ENCODE peak calls at places on chromosomes 7 and 10, in five cellular contexts. One of them, this sample, is unnamed.

GRCh38 chr10:101782811-101783735 is at the start of gene NPM3:
- DNase-seq in GM23248: peak
- DNase-seq in sigmoid colon: peak
- DNase-seq in right lobe of liver: peak
- DNase-seq in CD8-positive, alpha-beta T cell: peak
- DNase-seq in this sample: peak

GRCh38 chr7:105613611-105614330 is 32.5 kb upstream of the EFCAB10 start:
- DNase-seq in GM23248: no peak
- DNase-seq in sigmoid colon: peak
- DNase-seq in right lobe of liver: no peak
- DNase-seq in CD8-positive, alpha-beta T cell: no peak
- DNase-seq in this sample: no peak

GRCh38 chr7:128266891-128267839 is 26.1 kb downstream of the LEP start:
- DNase-seq in GM23248: peak
- DNase-seq in sigmoid colon: peak
- DNase-seq in right lobe of liver: peak
- DNase-seq in CD8-positive, alpha-beta T cell: no peak
- DNase-seq in this sample: peak

GRCh38 chr7:156308976-156309620 is 331.5 kb upstream of the RNF32 start:
- DNase-seq in GM23248: no peak
- DNase-seq in sigmoid colon: no peak
- DNase-seq in right lobe of liver: no peak
- DNase-seq in CD8-positive, alpha-beta T cell: no peak
- DNase-seq in this sample: peak

GRCh38 chr7:27866828-27867227 is 126.9 kb downstream of the TAX1BP1 start:
- DNase-seq in GM23248: no peak
- DNase-seq in sigmoid colon: no peak
- DNase-seq in right lobe of liver: no peak
- DNase-seq in CD8-positive, alpha-beta T cell: no peak
- DNase-seq in this sample: no peak

GRCh38 chr7:46990761-46991160 is 591.1 kb downstream of the TNS3 start:
- DNase-seq in GM23248: peak
- DNase-seq in sigmoid colon: no peak
- DNase-seq in right lobe of liver: no peak
- DNase-seq in CD8-positive, alpha-beta T cell: no peak
- DNase-seq in this sample: no peak

GRCh38 chr7:114450431-114450830 is 35.8 kb downstream of the FOXP2 start:
- DNase-seq in GM23248: no peak
- DNase-seq in sigmoid colon: no peak
- DNase-seq in right lobe of liver: no peak
- DNase-seq in CD8-positive, alpha-beta T cell: no peak
- DNase-seq in this sample: no peak

GRCh38 chr10:118332948-118333710 is 9.0 kb downstream of the FAM204A start:
- DNase-seq in GM23248: no peak
- DNase-seq in sigmoid colon: no peak
- DNase-seq in right lobe of liver: no peak
- DNase-seq in CD8-positive, alpha-beta T cell: no peak
- DNase-seq in this sample: no peak

GRCh38 chr7:134737561-134738353 is 41.7 kb upstream of the CALD1 start:
- DNase-seq in GM23248: peak
- DNase-seq in sigmoid colon: peak
- DNase-seq in right lobe of liver: no peak
- DNase-seq in CD8-positive, alpha-beta T cell: no peak
- DNase-seq in this sample: no peak

GRCh38 chr7:48154792-48155413 is 16.4 kb upstream of the ABCA13 start:
- DNase-seq in GM23248: peak
- DNase-seq in sigmoid colon: no peak
- DNase-seq in right lobe of liver: peak
- DNase-seq in CD8-positive, alpha-beta T cell: no peak
- DNase-seq in this sample: no peak

GRCh38 chr10:80274396-80275134 is 14.9 kb downstream of the MAT1A start:
- DNase-seq in GM23248: no peak
- DNase-seq in sigmoid colon: no peak
- DNase-seq in right lobe of liver: peak
- DNase-seq in CD8-positive, alpha-beta T cell: no peak
- DNase-seq in this sample: no peak

GRCh38 chr10:116331815-116332214 is 7.6 kb downstream of the CCDC172 start:
- DNase-seq in GM23248: no peak
- DNase-seq in sigmoid colon: no peak
- DNase-seq in right lobe of liver: no peak
- DNase-seq in CD8-positive, alpha-beta T cell: no peak
- DNase-seq in this sample: no peak

GRCh38 chr7:140924019-140924820 is 509 bp downstream of the BRAF start:
- DNase-seq in GM23248: peak
- DNase-seq in sigmoid colon: peak
- DNase-seq in right lobe of liver: peak
- DNase-seq in CD8-positive, alpha-beta T cell: peak
- DNase-seq in this sample: peak

GRCh38 chr10:131870831-131871672 is 29.8 kb upstream of the PPP2R2D start:
- DNase-seq in GM23248: no peak
- DNase-seq in sigmoid colon: peak
- DNase-seq in right lobe of liver: no peak
- DNase-seq in CD8-positive, alpha-beta T cell: no peak
- DNase-seq in this sample: no peak

GRCh38 chr7:17305387-17306171 is 7.1 kb downstream of the AHR start:
- DNase-seq in GM23248: peak
- DNase-seq in sigmoid colon: no peak
- DNase-seq in right lobe of liver: no peak
- DNase-seq in CD8-positive, alpha-beta T cell: no peak
- DNase-seq in this sample: no peak

GRCh38 chr7:17307558-17307957 is 9.1 kb downstream of the AHR start:
- DNase-seq in GM23248: peak
- DNase-seq in sigmoid colon: no peak
- DNase-seq in right lobe of liver: no peak
- DNase-seq in CD8-positive, alpha-beta T cell: no peak
- DNase-seq in this sample: no peak

GRCh38 chr7:17304926-17305325 is 6.5 kb downstream of the AHR start:
- DNase-seq in GM23248: peak
- DNase-seq in sigmoid colon: no peak
- DNase-seq in right lobe of liver: no peak
- DNase-seq in CD8-positive, alpha-beta T cell: no peak
- DNase-seq in this sample: no peak

GRCh38 chr7:17307969-17308648 is 9.7 kb downstream of the AHR start:
- DNase-seq in GM23248: no peak
- DNase-seq in sigmoid colon: no peak
- DNase-seq in right lobe of liver: no peak
- DNase-seq in CD8-positive, alpha-beta T cell: no peak
- DNase-seq in this sample: no peak

DNA sequence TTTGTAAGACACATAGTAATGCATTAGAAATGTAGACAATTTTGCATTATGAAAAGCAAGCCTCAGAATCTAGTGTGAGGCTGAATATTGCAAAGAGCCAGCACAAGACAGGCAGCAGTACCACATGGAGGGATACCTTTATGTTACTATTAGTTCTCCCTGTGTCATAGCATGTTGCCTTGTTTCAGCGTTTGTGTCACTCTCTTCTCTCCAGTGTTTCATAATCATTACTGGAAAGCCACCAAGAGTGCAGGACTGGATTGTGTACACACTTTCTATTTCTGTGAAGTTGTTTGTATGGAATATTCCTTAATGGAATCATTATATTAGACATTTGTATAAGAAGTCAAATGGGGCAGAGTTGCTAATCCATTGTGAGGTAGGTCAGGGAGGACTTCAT is 8.6 kb downstream of the AHR start:
- DNase-seq in GM23248: peak
- DNase-seq in sigmoid colon: no peak
- DNase-seq in right lobe of liver: peak
- DNase-seq in CD8-positive, alpha-beta T cell: no peak
- DNase-seq in this sample: no peak
- H3K27ac ChIP-seq in GM23248: peak
- H3K27ac ChIP-seq in sigmoid colon: peak
- H3K27ac ChIP-seq in right lobe of liver: peak
- H3K27ac ChIP-seq in CD8-positive, alpha-beta T cell: no peak
- H3K27ac ChIP-seq in this sample: no peak

GRCh38 chr10:104403625-104404024 is 50.0 kb downstream of the CFAP58 start:
- DNase-seq in GM23248: no peak
- DNase-seq in sigmoid colon: no peak
- DNase-seq in right lobe of liver: no peak
- DNase-seq in CD8-positive, alpha-beta T cell: no peak
- DNase-seq in this sample: no peak

DNA sequence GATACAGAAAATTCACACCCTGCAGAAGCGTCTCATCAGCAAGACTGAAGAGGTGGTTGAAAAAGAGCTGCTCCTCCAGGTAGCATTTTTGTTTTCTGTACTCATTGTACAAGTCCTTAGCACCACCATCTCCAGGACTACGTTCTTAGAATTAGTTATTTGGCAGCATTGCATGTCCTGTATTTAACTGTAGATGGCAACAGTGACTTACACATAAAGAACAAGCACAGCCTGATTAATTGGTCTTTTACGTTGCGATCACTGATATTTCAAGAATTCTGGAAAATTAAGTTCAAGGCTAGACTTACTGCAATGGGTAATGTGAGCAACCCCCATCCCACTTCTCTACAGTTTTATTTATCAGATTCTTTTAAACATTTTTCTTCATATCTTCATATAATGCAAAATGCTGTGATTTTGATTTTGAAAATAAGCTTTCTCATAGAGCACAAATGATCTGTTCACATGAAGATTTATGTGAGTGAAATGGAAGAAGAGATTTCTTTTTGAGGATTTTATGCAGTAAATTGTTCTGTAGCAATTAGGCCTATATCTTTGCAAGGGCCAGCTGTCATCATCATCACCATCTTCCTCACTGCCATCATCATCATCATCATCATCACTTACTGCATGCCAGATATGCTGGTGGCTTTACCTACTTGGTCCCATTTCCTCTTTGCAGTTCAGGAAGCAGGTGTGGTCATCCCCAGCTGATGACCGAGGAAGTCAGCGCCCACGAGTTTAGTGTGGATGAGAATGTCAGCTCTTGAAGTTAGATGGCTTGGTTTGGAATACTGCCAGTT is 53.3 kb downstream of the CFAP58 start:
- DNase-seq in GM23248: peak
- DNase-seq in sigmoid colon: no peak
- DNase-seq in right lobe of liver: no peak
- DNase-seq in CD8-positive, alpha-beta T cell: no peak
- DNase-seq in this sample: no peak
- H3K27ac ChIP-seq in GM23248: no peak
- H3K27ac ChIP-seq in sigmoid colon: no peak
- H3K27ac ChIP-seq in right lobe of liver: no peak
- H3K27ac ChIP-seq in CD8-positive, alpha-beta T cell: no peak
- H3K27ac ChIP-seq in this sample: no peak

DNA sequence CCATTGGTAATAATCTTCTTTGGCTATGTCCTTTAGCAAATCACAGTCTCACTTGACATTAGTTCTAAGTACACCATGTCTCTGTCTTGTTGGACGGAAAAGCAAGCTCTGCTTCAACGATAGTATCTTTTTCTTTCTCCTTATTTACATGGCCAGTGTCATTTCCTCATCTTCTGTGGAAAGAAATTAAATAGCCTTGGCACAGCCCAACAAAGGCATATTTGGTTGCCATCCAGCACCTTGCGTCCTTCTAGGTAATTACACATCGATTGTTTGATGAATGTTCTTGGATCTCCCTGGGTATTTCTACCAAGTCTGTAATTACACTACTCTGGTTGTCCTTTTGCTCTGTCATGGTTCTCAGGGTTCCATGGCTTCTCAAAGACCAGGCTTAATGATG is 183.1 kb downstream of the CHN2 start:
- DNase-seq in GM23248: no peak
- DNase-seq in sigmoid colon: no peak
- DNase-seq in right lobe of liver: no peak
- DNase-seq in CD8-positive, alpha-beta T cell: no peak
- DNase-seq in this sample: no peak
- H3K27ac ChIP-seq in GM23248: no peak
- H3K27ac ChIP-seq in sigmoid colon: no peak
- H3K27ac ChIP-seq in right lobe of liver: no peak
- H3K27ac ChIP-seq in CD8-positive, alpha-beta T cell: no peak
- H3K27ac ChIP-seq in this sample: no peak

GRCh38 chr10:34339816-34340553 is 475.1 kb downstream of the PARD3 start:
- DNase-seq in GM23248: no peak
- DNase-seq in sigmoid colon: no peak
- DNase-seq in right lobe of liver: no peak
- DNase-seq in CD8-positive, alpha-beta T cell: no peak
- DNase-seq in this sample: no peak
- H3K27ac ChIP-seq in GM23248: no peak
- H3K27ac ChIP-seq in sigmoid colon: no peak
- H3K27ac ChIP-seq in right lobe of liver: no peak
- H3K27ac ChIP-seq in CD8-positive, alpha-beta T cell: no peak
- H3K27ac ChIP-seq in this sample: no peak

This sample was measured in caudate nucleus.